ENCODE peak calls at places on chromosomes 13 and 19, in four cellular contexts. B, Z, H and C are unnamed samples. For H3K9me3, the result is how much of the 10 kb centered on the place peaks cover.

GRCh38 chr19:43570174-43570791 is 5.0 kb downstream of the XRCC1 start:
- DNase-seq in H (no peak), Z (no peak), B (no peak), C (no peak)

GRCh38 chr19:46786236-46787039 is 2.0 kb downstream of the SLC1A5 start:
- DNase-seq in B (peak), Z (peak), H (peak), C (peak)

GRCh38 chr19:37077929-37078716 is at the start of gene ZNF420:
- DNase-seq in Z (peak), H (peak), B (peak), C (peak)

GRCh38 chr13:70568571-70568970 is 460.3 kb upstream of the KLHL1 start:
- DNase-seq in Z (no peak), H (peak), B (no peak), C (no peak)

GRCh38 chr19:34241513-34242337 is 12.6 kb upstream of the GARRE1 start:
- DNase-seq in B (peak), H (no peak), Z (peak), C (peak)

GRCh38 chr13:73216381-73216831 is 157.6 kb downstream of the KLF5 start:
- DNase-seq in H (no peak), Z (no peak), B (no peak), C (no peak)

GRCh38 chr19:42281175-42282035 is 12.4 kb downstream of the CIC start:
- DNase-seq in Z (no peak), H (peak), B (no peak), C (peak)

GRCh38 chr19:10603873-10604459 is 16.9 kb upstream of the AP1M2 start:
- DNase-seq in Z (peak), B (peak), H (no peak), C (no peak)

GRCh38 chr13:97174638-97175037 is 47.5 kb upstream of the MBNL2 start:
- DNase-seq in Z (no peak), B (no peak), H (no peak), C (no peak)

GRCh38 chr19:13748169-13748884 is 16.0 kb upstream of the MRI1 start:
- DNase-seq in Z (peak), B (no peak), H (peak), C (no peak)

GRCh38 chr19:30871979-30872378 is 477.3 kb downstream of the TSHZ3 start:
- DNase-seq in B (no peak), H (no peak), Z (no peak), C (no peak)

GRCh38 chr19:42131149-42132029 is 857 bp downstream of the POU2F2 start:
- DNase-seq in H (no peak), Z (no peak), B (no peak), C (no peak)

GRCh38 chr13:100534911-100535310 is 53.7 kb downstream of the GGACT start:
- DNase-seq in Z (no peak), B (no peak), H (no peak), C (no peak)

GRCh38 chr13:33284916-33285315 is 639 bp downstream of the STARD13 start:
- DNase-seq in B (no peak), Z (no peak), H (peak), C (no peak)

GRCh38 chr13:33285420-33286124 is at the start of gene STARD13:
- DNase-seq in Z (no peak), B (peak), H (peak), C (no peak)

GRCh38 chr13:33281951-33282595 is 3.5 kb downstream of the STARD13 start:
- DNase-seq in H (no peak), B (no peak), Z (no peak), C (no peak)

GRCh38 chr13:33284016-33284415 is 1.5 kb downstream of the STARD13 start:
- DNase-seq in Z (no peak), H (peak), B (no peak), C (no peak)

DNA sequence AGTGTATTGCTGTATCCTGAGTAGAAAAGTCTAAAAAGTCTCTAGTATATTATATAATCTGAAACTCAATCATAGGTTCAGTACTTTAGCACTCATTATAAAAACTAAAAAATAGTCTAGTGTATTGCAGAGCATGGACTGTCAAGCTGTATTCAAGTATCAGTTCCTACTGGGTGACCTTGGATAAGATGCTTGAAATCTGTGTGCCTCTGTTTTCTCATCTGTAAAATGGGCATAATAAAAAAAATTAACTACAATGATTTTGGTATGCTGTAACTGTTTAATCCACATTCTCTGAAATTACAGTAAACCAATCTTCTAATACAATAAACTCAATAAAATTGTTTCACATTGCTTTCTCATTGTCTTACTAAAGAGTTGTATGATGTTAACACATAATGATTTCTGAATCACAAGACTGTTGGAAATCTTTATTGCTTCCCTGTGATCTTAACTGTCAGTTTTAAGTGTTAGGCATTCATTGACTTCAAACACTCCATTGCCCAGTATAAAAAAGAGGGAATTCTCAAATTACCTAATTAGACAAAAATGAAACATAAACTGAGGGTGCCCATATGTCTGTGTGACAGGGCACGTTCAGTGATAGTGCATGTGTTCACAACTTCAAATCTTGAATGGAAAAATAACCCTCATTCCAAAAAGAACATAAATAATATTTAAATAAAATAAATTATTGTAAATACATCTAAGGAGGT is 2.2 kb downstream of the STARD13 start:
- DNase-seq in Z (no peak), H (no peak), B (no peak), C (no peak)
- H3K4me3 ChIP-seq in Z (no peak), H (peak), B (peak), C (no peak)

GRCh38 chr19:53136432-53136831 is 3.7 kb upstream of the ZNF415 start:
- DNase-seq in B (no peak), H (no peak), Z (no peak), C (no peak)

GRCh38 chr19:53140351-53140750 is 7.6 kb upstream of the ZNF415 start:
- DNase-seq in H (no peak), B (no peak), Z (no peak), C (no peak)
- H3K9me3 ChIP-seq in H (under half), B (under half), Z (half or more), C (under half)

GRCh38 chr19:39155114-39155700 is 29.6 kb downstream of the PAK4 start:
- DNase-seq in Z (no peak), H (no peak), B (no peak), C (no peak)
- TF ChIP-seq CTCF in Z (no peak), H (no peak), B (no peak), C (no peak)

GRCh38 chr19:2774953-2775555 is 8.0 kb downstream of the SGTA start:
- DNase-seq in Z (peak), B (no peak), H (no peak), C (no peak)
- H3K4me3 ChIP-seq in Z (peak), B (no peak), H (no peak), C (no peak)

DNA sequence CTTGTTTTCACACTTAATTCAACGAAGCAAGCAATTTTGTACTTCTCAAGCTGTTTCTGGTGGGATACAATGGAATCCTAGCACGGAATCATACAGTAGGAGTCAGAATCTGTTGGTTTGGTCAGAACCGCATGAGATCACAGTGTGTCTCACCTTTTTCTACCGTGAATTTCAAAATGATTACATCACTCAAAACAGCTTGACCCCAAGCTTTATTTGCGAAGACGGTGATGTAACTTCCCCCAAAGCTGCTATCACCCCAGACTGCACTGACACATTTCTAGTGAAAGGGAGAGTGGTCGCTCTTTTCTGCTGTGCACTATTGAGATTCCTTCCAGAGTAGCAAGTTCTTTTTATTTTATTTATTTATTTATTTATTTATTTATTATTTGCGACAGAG is 9.6 kb downstream of the C19orf18 start:
- DNase-seq in B (no peak), Z (no peak), H (no peak), C (no peak)
- H3K9me3 ChIP-seq in B (under half), Z (under half), H (under half), C (under half)